ENCODE peak calls at places on chromosomes 13 and 19, in four cellular contexts. One of them, this sample, is unnamed.

GRCh38 chr13:110524484-110525254 is 36.9 kb downstream of the RAB20 start:
- DNase-seq in fibroblast of lung: no peak
- DNase-seq in T-helper 1 cell: no peak
- DNase-seq in stimulated activated CD4-positive, alpha-beta T cell treated with anti-CD3 and anti-CD28 coated beads, Interleukin-15, amount 100 ng/mL, for 1 hour: no peak
- DNase-seq in this sample: no peak

GRCh38 chr13:46926856-46927625 is 30.2 kb upstream of the HTR2A start:
- DNase-seq in fibroblast of lung: peak
- DNase-seq in T-helper 1 cell: no peak
- DNase-seq in stimulated activated CD4-positive, alpha-beta T cell treated with anti-CD3 and anti-CD28 coated beads, Interleukin-15, amount 100 ng/mL, for 1 hour: no peak
- DNase-seq in this sample: no peak

GRCh38 chr19:2289714-2290435 is 7.9 kb upstream of the PEAK3 start:
- DNase-seq in fibroblast of lung: no peak
- DNase-seq in T-helper 1 cell: no peak
- DNase-seq in stimulated activated CD4-positive, alpha-beta T cell treated with anti-CD3 and anti-CD28 coated beads, Interleukin-15, amount 100 ng/mL, for 1 hour: no peak
- DNase-seq in this sample: no peak

GRCh38 chr13:105660550-105660949 is 874.9 kb downstream of the EFNB2 start:
- DNase-seq in fibroblast of lung: no peak
- DNase-seq in T-helper 1 cell: no peak
- DNase-seq in stimulated activated CD4-positive, alpha-beta T cell treated with anti-CD3 and anti-CD28 coated beads, Interleukin-15, amount 100 ng/mL, for 1 hour: no peak
- DNase-seq in this sample: no peak

GRCh38 chr19:24166055-24166454 is 79.1 kb downstream of the ZNF254 start:
- DNase-seq in fibroblast of lung: no peak
- DNase-seq in T-helper 1 cell: no peak
- DNase-seq in stimulated activated CD4-positive, alpha-beta T cell treated with anti-CD3 and anti-CD28 coated beads, Interleukin-15, amount 100 ng/mL, for 1 hour: no peak
- DNase-seq in this sample: no peak

GRCh38 chr19:48424694-48425219 is 21.0 kb upstream of the GRWD1 start:
- DNase-seq in fibroblast of lung: peak
- DNase-seq in T-helper 1 cell: no peak
- DNase-seq in stimulated activated CD4-positive, alpha-beta T cell treated with anti-CD3 and anti-CD28 coated beads, Interleukin-15, amount 100 ng/mL, for 1 hour: no peak
- DNase-seq in this sample: no peak

GRCh38 chr13:50414640-50415039 is 399.4 kb downstream of the KCNRG start:
- DNase-seq in fibroblast of lung: no peak
- DNase-seq in T-helper 1 cell: no peak
- DNase-seq in stimulated activated CD4-positive, alpha-beta T cell treated with anti-CD3 and anti-CD28 coated beads, Interleukin-15, amount 100 ng/mL, for 1 hour: no peak
- DNase-seq in this sample: no peak

GRCh38 chr13:101648766-101649489 is 196.5 kb downstream of the ITGBL1 start:
- DNase-seq in fibroblast of lung: no peak
- DNase-seq in T-helper 1 cell: no peak
- DNase-seq in stimulated activated CD4-positive, alpha-beta T cell treated with anti-CD3 and anti-CD28 coated beads, Interleukin-15, amount 100 ng/mL, for 1 hour: no peak
- DNase-seq in this sample: no peak

GRCh38 chr19:36151144-36152051 is 849 bp downstream of the COX7A1 start:
- DNase-seq in fibroblast of lung: peak
- DNase-seq in T-helper 1 cell: no peak
- DNase-seq in stimulated activated CD4-positive, alpha-beta T cell treated with anti-CD3 and anti-CD28 coated beads, Interleukin-15, amount 100 ng/mL, for 1 hour: no peak
- DNase-seq in this sample: no peak